ENCODE peak calls at places on chromosomes 1 and 21, in five cellular contexts. Q is HFF-Myc, O is BJ, U is cardiac muscle cell, W is H1. E is an unnamed sample.

GRCh38 chr1:206682111-206682510 is 2.6 kb upstream of the MAPKAPK2 start:
- DNase-seq in Q (no peak), O (no peak), U (no peak), W (no peak), E (no peak)

GRCh38 chr1:8816831-8817412 is 518 bp downstream of the RERE start:
- DNase-seq in Q (no peak), O (no peak), U (peak; percentile 11), W (peak; percentile 70), E (no peak)

GRCh38 chr21:27722095-27722494 is 755.2 kb upstream of the ADAMTS5 start:
- DNase-seq in Q (no peak), O (no peak), U (no peak), W (no peak), E (no peak)

GRCh38 chr1:9671377-9672140 is 20.0 kb downstream of the PIK3CD start:
- DNase-seq in Q (no peak), O (no peak), U (no peak), W (no peak), E (no peak)

GRCh38 chr21:37365657-37366487 is 701 bp upstream of the DYRK1A start:
- DNase-seq in Q (no peak), O (no peak), U (peak; percentile 85), W (peak; percentile 86), E (no peak)

GRCh38 chr1:82632164-82632563 is 831.4 kb downstream of the ADGRL2 start:
- DNase-seq in Q (no peak), O (no peak), U (no peak), W (no peak), E (no peak)

GRCh38 chr1:210031473-210031872 is 93.5 kb downstream of the SYT14 start:
- DNase-seq in Q (no peak), O (no peak), U (no peak), W (no peak), E (no peak)

GRCh38 chr1:214476958-214477870 is 74.2 kb downstream of the PTPN14 start:
- DNase-seq in Q (no peak), O (peak; percentile 55), U (peak; percentile 57), W (no peak), E (peak; percentile 81)

GRCh38 chr1:243623831-243624230 is 226.2 kb downstream of the AKT3 start:
- DNase-seq in Q (no peak), O (no peak), U (no peak), W (no peak), E (no peak)

GRCh38 chr1:942411-942821 is 16.6 kb downstream of the NOC2L start:
- DNase-seq in Q (no peak), O (no peak), U (peak; percentile 63), W (no peak), E (no peak)

GRCh38 chr1:39183503-39184353 is 20.8 kb upstream of the MACF1 start:
- DNase-seq in Q (peak; percentile 71), O (peak; percentile 27), U (no peak), W (peak; percentile 59), E (no peak)

GRCh38 chr21:42614811-42615342 is 38.5 kb upstream of the PDE9A start:
- DNase-seq in Q (no peak), O (no peak), U (no peak), W (no peak), E (no peak)

GRCh38 chr21:41864311-41865001 is 14.7 kb downstream of the PRDM15 start:
- DNase-seq in Q (no peak), O (no peak), U (no peak), W (no peak), E (no peak)

GRCh38 chr1:184407816-184408510 is 21.1 kb downstream of the C1orf21 start:
- DNase-seq in Q (no peak), O (peak; percentile 37), U (no peak), W (no peak), E (no peak)

GRCh38 chr1:78492376-78492950 is 1.7 kb downstream of the PTGFR start:
- DNase-seq in Q (no peak), O (no peak), U (no peak), W (no peak), E (no peak)

GRCh38 chr1:109728870-109729269 is 12.0 kb downstream of the GSTM3 start:
- DNase-seq in Q (no peak), O (no peak), U (no peak), W (no peak), E (no peak)

GRCh38 chr1:111463029-111463683 is 10.6 kb upstream of the C1orf162 start:
- DNase-seq in Q (peak; percentile 10), O (no peak), U (no peak), W (no peak), E (no peak)

GRCh38 chr1:6703016-6703415 is 1.4 kb upstream of the DNAJC11 start:
- DNase-seq in Q (peak; percentile 40), O (no peak), U (no peak), W (no peak), E (no peak)

GRCh38 chr1:186615332-186615731 is 64.9 kb downstream of the PTGS2 start:
- DNase-seq in Q (no peak), O (no peak), U (no peak), W (no peak), E (no peak)

DNA sequence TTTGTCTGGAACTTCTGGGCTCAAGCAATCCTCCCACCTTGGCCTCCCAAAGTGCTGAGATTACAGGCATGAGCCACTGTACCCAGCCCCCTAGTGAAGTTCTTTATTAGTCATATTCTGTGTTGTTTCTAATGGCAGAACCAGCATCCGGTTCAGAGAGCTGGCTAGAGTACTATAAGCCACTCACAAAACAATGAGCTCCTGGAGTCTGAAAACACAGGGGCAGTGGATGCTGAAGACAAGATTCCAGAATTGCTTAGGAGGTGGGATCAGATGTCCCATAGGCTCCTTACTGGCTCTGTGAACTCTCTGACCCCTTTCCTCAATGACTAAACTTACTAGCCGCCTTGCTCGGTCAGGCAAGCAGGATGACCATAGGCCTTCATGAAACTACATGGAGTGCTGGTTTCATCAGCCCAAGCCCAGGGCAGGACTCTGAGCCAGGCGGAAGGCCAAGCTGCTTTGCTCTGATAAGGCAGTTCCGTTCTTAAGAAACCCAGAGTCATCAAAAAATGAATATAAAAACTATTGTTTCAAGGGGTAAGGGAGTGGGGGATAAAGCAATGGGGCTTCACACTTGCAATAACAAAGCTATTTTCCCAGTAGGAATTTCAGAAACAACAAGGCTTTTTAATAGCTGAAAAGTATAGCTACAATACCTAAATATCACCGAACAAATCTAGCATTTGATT is 8.1 kb downstream of the MTHFR start:
- DNase-seq in Q (no peak), O (no peak), U (no peak), W (no peak), E (no peak)
- TF ChIP-seq CTCF in Q (no peak), O (no peak), U (no peak), W (no peak), E (no peak)

DNA sequence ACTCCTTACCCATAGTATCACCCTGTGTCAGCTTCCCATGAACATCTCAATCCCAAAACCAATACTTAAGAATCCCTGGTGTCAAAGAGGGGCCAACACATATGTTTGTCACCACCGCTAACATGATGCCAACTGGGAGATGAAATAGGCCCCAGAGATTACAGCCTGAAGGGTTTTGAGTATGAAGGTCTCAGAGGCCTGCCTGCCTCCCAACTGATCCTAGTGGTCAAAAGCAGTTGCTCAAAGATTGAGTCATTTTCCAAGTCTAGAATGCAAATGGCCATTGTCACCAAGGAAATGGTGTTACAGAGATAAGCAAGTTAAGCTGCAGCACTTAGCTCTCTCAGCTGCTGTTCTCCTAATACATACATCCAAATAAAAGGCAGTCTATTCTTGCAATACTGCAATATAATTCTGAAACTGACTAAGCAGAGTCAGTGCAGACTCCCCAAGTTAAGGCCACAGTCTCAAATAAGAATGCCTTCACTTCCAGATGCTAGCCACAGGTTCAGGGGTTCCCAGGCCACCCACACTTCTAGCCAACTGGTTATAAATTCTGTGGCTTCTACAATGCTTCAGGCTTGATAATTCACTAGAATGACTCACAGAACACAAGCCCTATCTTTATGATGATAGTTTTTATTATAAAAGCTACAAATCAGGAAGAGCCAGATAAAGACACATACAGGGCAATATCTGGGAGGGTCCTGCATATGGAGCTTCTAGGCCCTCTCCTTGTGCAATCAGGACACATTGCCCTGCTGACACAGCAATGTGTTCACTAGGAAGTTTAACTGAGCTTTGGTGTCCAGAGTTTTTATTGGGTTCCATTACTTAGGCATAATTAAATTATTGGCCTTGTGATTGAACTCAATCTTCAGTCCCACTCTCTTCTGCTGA is 18.6 kb downstream of the DUSP10 start:
- DNase-seq in Q (no peak), O (no peak), U (peak; percentile 12), W (no peak), E (no peak)
- TF ChIP-seq CTCF in Q (no peak), O (peak; percentile 2), U (no peak), W (no peak), E (no peak)

DNA sequence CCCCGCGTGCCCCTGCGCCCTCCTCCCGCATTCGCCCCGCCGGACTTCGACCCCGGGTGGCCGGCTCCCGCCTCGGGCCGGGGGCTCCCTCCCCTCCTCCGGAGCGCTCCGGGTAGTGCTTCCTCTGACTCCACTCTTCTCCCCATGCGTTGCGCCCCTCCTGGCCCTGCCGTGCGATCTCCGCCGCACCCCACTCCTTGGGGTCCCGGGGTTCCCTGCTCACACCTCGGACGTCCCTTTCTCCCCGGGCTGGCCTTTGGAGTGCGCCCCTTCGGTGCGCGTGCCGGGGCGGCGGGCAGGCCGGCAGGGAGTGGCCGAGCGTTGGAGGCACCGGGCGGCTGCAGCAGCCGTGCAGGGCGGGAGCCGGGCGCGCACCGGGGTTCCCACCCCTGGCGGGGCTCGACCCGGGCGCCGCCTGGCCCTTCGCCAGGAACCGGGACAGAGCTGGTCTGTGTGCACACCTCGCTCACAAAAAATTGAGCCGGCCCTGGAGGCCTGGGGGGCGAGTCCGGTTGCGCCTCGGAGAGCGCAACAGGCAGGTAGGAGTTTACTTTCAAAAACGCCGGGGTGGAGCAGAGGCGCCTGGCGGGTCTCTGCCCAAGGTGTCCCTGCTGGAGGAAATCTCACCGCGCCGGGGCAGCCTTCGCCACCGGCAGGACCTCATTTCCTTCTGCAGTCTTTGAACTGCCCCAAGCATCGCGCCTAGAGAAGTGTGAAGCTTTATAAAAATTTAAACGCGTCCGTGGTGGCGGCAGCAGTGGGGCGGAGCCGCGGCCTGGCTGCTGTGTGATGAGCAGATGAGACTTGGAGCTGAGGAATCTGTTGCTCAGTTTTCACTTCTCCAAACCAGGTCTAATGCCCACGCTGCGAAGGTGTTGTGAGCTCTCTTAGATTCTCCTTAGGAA is 650 bp downstream of the VANGL1 start:
- DNase-seq in Q (no peak), O (no peak), U (peak; percentile 75), W (peak; percentile 69), E (no peak)
- TF ChIP-seq CTCF in Q (no peak), O (peak; percentile 24), U (peak; percentile 6), W (no peak), E (no peak)

GRCh38 chr1:155308493-155309422 is at the start of gene FDPS:
- DNase-seq in Q (peak; percentile 99), O (peak; percentile 96), U (peak; percentile 99), W (peak; percentile 89), E (peak; percentile 96)

GRCh38 chr1:155313266-155313665 is 4.6 kb downstream of the FDPS start:
- DNase-seq in Q (no peak), O (no peak), U (no peak), W (no peak), E (no peak)

GRCh38 chr1:155307247-155307740 is 1.4 kb upstream of the FDPS start:
- DNase-seq in Q (no peak), O (no peak), U (peak; percentile 41), W (no peak), E (peak; percentile 28)

GRCh38 chr1:155305881-155306391 is 2.7 kb upstream of the FDPS start:
- DNase-seq in Q (no peak), O (no peak), U (no peak), W (no peak), E (no peak)

DNA sequence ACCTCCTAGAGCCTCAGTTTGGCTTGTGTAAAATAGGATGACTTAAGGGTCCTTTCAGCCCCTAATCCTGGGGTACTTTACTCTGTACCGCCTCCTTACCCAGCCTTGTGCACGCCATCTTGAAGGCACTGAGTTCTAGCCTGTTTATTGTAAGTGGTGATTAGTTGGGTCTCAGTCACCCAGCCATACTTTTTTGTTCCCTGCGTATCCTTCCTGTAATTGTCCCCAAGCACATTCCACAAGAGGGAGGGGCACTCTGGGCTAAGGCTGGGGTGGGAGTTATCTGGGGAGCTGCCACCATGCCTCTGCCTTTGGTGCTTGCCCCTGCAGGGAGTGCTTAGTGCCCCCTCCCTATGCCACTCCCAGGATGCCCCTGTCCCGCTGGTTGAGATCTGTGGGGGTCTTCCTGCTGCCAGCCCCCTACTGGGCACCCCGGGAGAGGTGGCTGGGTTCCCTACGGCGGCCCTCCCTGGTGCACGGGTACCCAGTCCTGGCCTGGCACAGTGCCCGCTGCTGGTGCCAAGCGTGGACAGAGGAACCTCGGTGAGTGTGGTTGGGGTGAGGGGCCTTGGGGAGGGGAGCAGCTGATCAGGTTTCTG is 856 bp downstream of the FDPS start:
- DNase-seq in Q (no peak), O (no peak), U (no peak), W (no peak), E (no peak)
- TF ChIP-seq CTCF in Q (no peak), O (no peak), U (no peak), W (no peak), E (no peak)